ENCODE peak calls at places on chromosomes 7 and 10, in seven cellular contexts. X is mammary epithelial cell, I is fibroblast of mammary gland, A is A549, M is A673, V is brain microvascular endothelial cell, G is tibial artery. Z is an unnamed sample.

GRCh38 chr7:140062118-140062527 is 628 bp downstream of the PARP12 start:
- DNase-seq in G (no peak), V (no peak), M (peak), A (no peak), X (peak), I (no peak), Z (no peak)

GRCh38 chr7:105199372-105199771 is 185.4 kb downstream of the KMT2E start:
- DNase-seq in M (no peak), V (no peak), G (no peak), X (no peak), A (no peak), I (peak), Z (no peak)

GRCh38 chr10:5746197-5746596 is 61.6 kb downstream of the TASOR2 start:
- DNase-seq in I (no peak), M (no peak), A (no peak), V (no peak), X (no peak), G (no peak), Z (no peak)

GRCh38 chr10:45457487-45457886 is 83.5 kb downstream of the ALOX5 start:
- DNase-seq in I (no peak), G (no peak), A (no peak), V (no peak), X (no peak), M (no peak), Z (no peak)

GRCh38 chr10:86698207-86698940 is 30.1 kb downstream of the LDB3 start:
- DNase-seq in V (no peak), M (no peak), I (no peak), X (no peak), A (no peak), G (no peak), Z (no peak)

GRCh38 chr7:128390871-128391565 is 18.8 kb downstream of the IMPDH1 start:
- DNase-seq in G (no peak), V (no peak), I (no peak), A (no peak), M (no peak), X (no peak), Z (no peak)

GRCh38 chr10:31709028-31709427 is 219.6 kb downstream of the ARHGAP12 start:
- DNase-seq in V (no peak), X (no peak), G (no peak), A (no peak), I (no peak), M (no peak), Z (no peak)

GRCh38 chr10:6567203-6567703 is 12.8 kb downstream of the PRKCQ start:
- DNase-seq in X (no peak), M (no peak), V (no peak), A (no peak), I (no peak), G (no peak), Z (no peak)

GRCh38 chr7:130337410-130337971 is 7.1 kb upstream of the CPA5 start:
- DNase-seq in G (no peak), I (no peak), X (no peak), A (no peak), M (no peak), V (no peak), Z (no peak)

GRCh38 chr7:127382301-127383085 is 10.0 kb downstream of the ZNF800 start:
- DNase-seq in V (no peak), I (no peak), G (no peak), A (no peak), M (no peak), X (no peak), Z (no peak)

GRCh38 chr10:14560274-14560673 is 214.4 kb downstream of the FAM107B start:
- DNase-seq in V (no peak), X (peak), A (peak), M (peak), G (no peak), I (peak), Z (no peak)

GRCh38 chr10:91511549-91512330 is 101.6 kb downstream of the HECTD2 start:
- DNase-seq in A (peak), X (peak), V (peak), I (peak), G (no peak), M (peak), Z (no peak)

GRCh38 chr7:140639366-140640053 is 1.1 kb downstream of the DENND2A start:
- DNase-seq in V (peak), M (peak), A (no peak), X (no peak), I (peak), G (no peak), Z (no peak)

GRCh38 chr7:102994567-102994966 is 80.0 kb downstream of the FBXL13 start:
- DNase-seq in X (no peak), G (no peak), A (no peak), M (no peak), I (no peak), V (no peak), Z (no peak)

GRCh38 chr7:99562832-99563231 is 4.4 kb downstream of the ZNF655 start:
- DNase-seq in G (no peak), X (peak), V (peak), A (peak), M (peak), I (peak), Z (peak)

GRCh38 chr7:69067397-69067796 is 530.9 kb upstream of the AUTS2 start:
- DNase-seq in G (no peak), I (peak), M (peak), A (no peak), V (no peak), X (no peak), Z (peak)
- TF ChIP-seq CTCF in G (no peak), I (peak), M (peak), A (no peak), V (peak), X (no peak), Z (peak)

DNA sequence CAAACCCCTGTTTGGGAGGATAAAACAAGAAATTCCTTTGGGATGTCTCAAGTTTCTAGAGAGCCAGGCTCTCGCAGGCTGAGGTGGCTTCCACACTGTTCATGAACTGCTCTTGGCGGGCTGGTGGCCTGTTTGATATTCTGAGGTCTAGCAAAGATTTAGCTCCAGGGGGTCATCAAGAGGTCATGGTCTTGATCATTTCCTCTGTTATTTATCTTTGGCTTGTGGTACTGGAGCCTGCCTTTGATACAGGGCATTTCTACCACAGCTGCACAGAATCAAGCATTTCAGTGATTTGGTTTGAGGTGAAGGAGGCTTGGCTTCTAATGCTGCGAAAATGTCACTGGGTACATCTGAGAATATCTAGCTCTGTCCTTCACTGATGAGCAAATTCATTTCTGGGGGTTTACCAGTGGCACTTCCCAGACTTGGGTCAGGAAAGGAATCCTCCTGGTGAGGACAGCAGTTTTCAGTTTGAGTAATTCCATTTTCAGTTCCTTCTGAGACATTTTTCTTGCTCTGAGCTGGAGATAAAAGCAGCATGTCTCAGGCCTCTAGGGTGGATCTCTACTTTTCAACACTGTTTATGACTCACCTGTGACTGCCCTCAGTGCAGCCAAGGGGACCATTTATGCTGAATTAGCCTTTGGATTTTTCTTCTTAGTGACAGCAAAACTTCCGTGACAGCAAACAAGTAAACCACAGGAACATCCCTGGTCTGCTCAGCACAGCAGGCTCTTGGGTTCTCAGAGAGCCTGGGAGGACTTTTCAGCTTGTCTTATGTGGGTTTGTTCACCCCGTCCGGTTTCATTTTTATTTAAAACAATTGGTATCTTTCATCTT is 312.0 kb downstream of the RNLS start:
- DNase-seq in M (no peak), V (peak), G (no peak), X (peak), I (peak), A (no peak), Z (no peak)
- H3K4me3 ChIP-seq in M (no peak), V (no peak), G (no peak), X (no peak), I (no peak), A (no peak), Z (no peak)

GRCh38 chr7:48426331-48426965 is 255.2 kb downstream of the ABCA13 start:
- DNase-seq in I (no peak), V (no peak), G (no peak), X (no peak), A (no peak), M (no peak), Z (no peak)

GRCh38 chr7:48427671-48428070 is 256.4 kb downstream of the ABCA13 start:
- DNase-seq in X (peak), I (peak), V (peak), A (no peak), G (no peak), M (no peak), Z (no peak)

GRCh38 chr7:48421357-48421756 is 250.1 kb downstream of the ABCA13 start:
- DNase-seq in I (peak), M (no peak), V (peak), X (peak), A (no peak), G (no peak), Z (no peak)

GRCh38 chr7:48426966-48427555 is 255.8 kb downstream of the ABCA13 start:
- DNase-seq in M (no peak), V (peak), X (peak), A (peak), G (no peak), I (peak), Z (peak)

GRCh38 chr7:48424731-48425130 is 253.5 kb downstream of the ABCA13 start:
- DNase-seq in A (peak), M (peak), X (peak), I (peak), V (peak), G (no peak), Z (no peak)
- TF ChIP-seq CTCF in A (peak), M (peak), X (peak), I (no peak), V (peak), G (no peak), Z (peak)

GRCh38 chr7:40643664-40644063 is 508.9 kb downstream of the SUGCT start:
- DNase-seq in A (no peak), V (no peak), I (no peak), G (no peak), M (peak), X (no peak), Z (no peak)
- H3K4me3 ChIP-seq in A (no peak), V (no peak), I (no peak), G (no peak), M (no peak), X (no peak), Z (no peak)

DNA sequence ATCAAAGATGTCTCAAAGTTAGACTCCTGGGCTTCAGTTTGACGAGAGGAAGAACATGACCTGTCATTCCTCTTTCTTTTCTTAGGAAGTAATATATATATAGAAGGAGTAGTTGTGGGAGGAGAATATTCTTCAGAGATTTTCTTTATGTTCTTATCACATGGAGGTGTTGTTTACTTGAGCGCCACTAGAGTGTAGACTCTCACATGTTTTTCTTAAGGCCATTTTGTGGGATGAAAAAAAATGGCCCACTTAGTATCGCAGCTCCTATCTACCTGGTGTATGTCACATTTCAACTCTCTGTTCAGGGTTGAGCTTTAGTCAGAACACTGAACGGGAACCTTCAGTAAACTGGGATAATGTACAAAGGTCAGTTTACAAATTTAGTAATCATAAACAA is 645.2 kb downstream of the PHTF2 start:
- DNase-seq in G (no peak), M (no peak), X (no peak), V (no peak), I (no peak), A (no peak), Z (no peak)
- TF ChIP-seq CTCF in G (no peak), M (no peak), X (no peak), V (no peak), I (no peak), A (no peak), Z (no peak)

Z was measured in retinal pigment epithelial cell.